ENCODE peak calls at places on chromosomes 4 and X, in six cellular contexts. K is HEK293T, O is IMR-90, L is GM12878, G is K562, X is HepG2. C is an unnamed sample.
A peak's percentile ranks its signal among the peaks of the same experiment; 100 is the strongest.

GRCh38 chr4:125728568-125728967 is 413.8 kb downstream of the FAT4 start:
- DNase-seq in K (no peak), O (peak; percentile 98), L (no peak), G (no peak), X (no peak), C (peak; percentile 88)

GRCh38 chr4:153028535-153028934 is 92.4 kb downstream of the FHDC1 start:
- DNase-seq in K (no peak), O (no peak), L (no peak), G (no peak), X (no peak), C (no peak)

GRCh38 chrX:10512258-10512657 is 108.1 kb downstream of the MID1 start:
- DNase-seq in K (no peak), O (peak; percentile 58), L (no peak), G (no peak), X (no peak), C (no peak)

GRCh38 chr4:125091031-125091540 is 223.7 kb upstream of the FAT4 start:
- DNase-seq in K (no peak), O (no peak), L (no peak), G (no peak), X (no peak), C (no peak)

GRCh38 chr4:139655116-139655515 is 10.5 kb upstream of the MGST2 start:
- DNase-seq in K (no peak), O (peak; percentile 48), L (no peak), G (no peak), X (peak; percentile 65), C (peak; percentile 67)

GRCh38 chr4:5399790-5400421 is 308.5 kb downstream of the EVC2 start:
- DNase-seq in K (peak; percentile 64), O (peak; percentile 38), L (no peak), G (peak; percentile 39), X (peak; percentile 23), C (peak; percentile 24)

GRCh38 chr4:73608677-73609594 is 11.3 kb downstream of the RASSF6 start:
- DNase-seq in K (no peak), O (peak; percentile 49), L (no peak), G (no peak), X (peak; percentile 81), C (no peak)

GRCh38 chr4:38141808-38142500 is 181.8 kb downstream of the PTTG2 start:
- DNase-seq in K (no peak), O (peak; percentile 86), L (no peak), G (no peak), X (no peak), C (no peak)

GRCh38 chrX:125651426-125651825 is 331.8 kb downstream of the TEX13C start:
- DNase-seq in K (no peak), O (no peak), L (no peak), G (no peak), X (no peak), C (no peak)

GRCh38 chr4:138512766-138513165 is 270.6 kb upstream of the SLC7A11 start:
- DNase-seq in K (no peak), O (no peak), L (no peak), G (no peak), X (no peak), C (no peak)

GRCh38 chr4:32106767-32107166 is 1386.6 kb downstream of the PCDH7 start:
- DNase-seq in K (no peak), O (no peak), L (no peak), G (no peak), X (no peak), C (peak; percentile 0)

GRCh38 chrX:132745593-132745992 is 212.8 kb downstream of the HS6ST2 start:
- DNase-seq in K (no peak), O (no peak), L (no peak), G (no peak), X (no peak), C (no peak)

GRCh38 chr4:168605411-168605810 is 108.6 kb downstream of the PALLD start:
- DNase-seq in K (no peak), O (peak; percentile 83), L (no peak), G (no peak), X (no peak), C (peak; percentile 36)

GRCh38 chrX:68658530-68658929 is 11.1 kb downstream of the STARD8 start:
- DNase-seq in K (no peak), O (peak; percentile 43), L (no peak), G (no peak), X (no peak), C (no peak)

GRCh38 chrX:136546369-136546768 is 14.4 kb downstream of the VGLL1 start:
- DNase-seq in K (no peak), O (no peak), L (no peak), G (no peak), X (no peak), C (no peak)

GRCh38 chr4:110108960-110109359 is 89.5 kb downstream of the ELOVL6 start:
- DNase-seq in K (no peak), O (no peak), L (no peak), G (no peak), X (no peak), C (no peak)

GRCh38 chr4:44722001-44722400 is 4.4 kb downstream of the GNPDA2 start:
- DNase-seq in K (no peak), O (no peak), L (no peak), G (no peak), X (no peak), C (no peak)

GRCh38 chr4:148072789-148073188 is 340.9 kb downstream of the ARHGAP10 start:
- DNase-seq in K (no peak), O (no peak), L (no peak), G (no peak), X (no peak), C (no peak)

GRCh38 chr4:53476232-53477037 is 99.0 kb downstream of the FIP1L1 start:
- DNase-seq in K (no peak), O (peak; percentile 98), L (no peak), G (no peak), X (no peak), C (no peak)

GRCh38 chr4:56637791-56638190 is 43.3 kb downstream of the HOPX start:
- DNase-seq in K (no peak), O (no peak), L (no peak), G (no peak), X (no peak), C (no peak)

GRCh38 chr4:140037353-140038030 is 116.5 kb downstream of the MAML3 start:
- DNase-seq in K (no peak), O (peak; percentile 97), L (no peak), G (no peak), X (peak; percentile 77), C (peak; percentile 93)

GRCh38 chr4:3514806-3515421 is 17.3 kb downstream of the LRPAP1 start:
- DNase-seq in K (no peak), O (no peak), L (no peak), G (no peak), X (no peak), C (peak; percentile 20)

GRCh38 chr4:26879805-26880204 is 19.2 kb downstream of the STIM2 start:
- DNase-seq in K (no peak), O (no peak), L (no peak), G (peak; percentile 47), X (no peak), C (no peak)

GRCh38 chr4:31375936-31376335 is 655.8 kb downstream of the PCDH7 start:
- DNase-seq in K (no peak), O (no peak), L (no peak), G (no peak), X (no peak), C (no peak)

GRCh38 chrX:154505726-154506125 is 10.3 kb downstream of the FAM3A start:
- DNase-seq in K (no peak), O (peak; percentile 62), L (no peak), G (no peak), X (no peak), C (no peak)

GRCh38 chr4:61572160-61572559 is 372.0 kb downstream of the ADGRL3 start:
- DNase-seq in K (no peak), O (peak; percentile 19), L (no peak), G (no peak), X (no peak), C (no peak)
- TF ChIP-seq BHLHE40 in K (no peak), O (no peak), L (no peak), G (no peak), X (no peak), C (no peak)

DNA sequence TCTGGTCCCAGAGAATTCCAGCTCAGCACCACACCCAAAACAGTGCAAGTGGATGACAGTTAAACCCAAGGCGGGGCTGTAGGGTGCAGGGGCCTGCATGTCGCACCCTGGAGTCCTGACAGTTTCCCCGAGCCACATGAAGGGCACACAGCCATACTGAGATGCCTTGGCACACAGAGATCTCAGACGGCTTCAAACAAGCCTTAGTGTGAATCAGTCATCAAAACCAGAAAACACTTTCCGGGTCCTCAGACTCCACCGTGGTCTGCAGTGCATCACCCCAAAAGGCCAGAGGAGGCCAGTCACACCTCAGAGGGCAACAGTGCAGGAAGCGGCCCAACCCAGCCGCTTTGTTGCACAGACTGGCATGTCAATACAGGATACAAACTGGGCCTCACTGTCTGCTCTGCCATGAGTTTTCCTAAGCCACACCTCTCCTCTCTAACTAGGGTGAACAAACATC is 64.6 kb upstream of the ENPP6 start:
- DNase-seq in K (no peak), O (no peak), L (peak; percentile 80), G (no peak), X (peak; percentile 61), C (no peak)
- TF ChIP-seq BHLHE40 in K (no peak), O (no peak), L (peak; percentile 32), G (no peak), X (no peak), C (no peak)

GRCh38 chr4:75916091-75916661 is 13.9 kb upstream of the PPEF2 start:
- DNase-seq in K (peak; percentile 62), O (peak; percentile 89), L (no peak), G (peak; percentile 55), X (peak; percentile 25), C (peak; percentile 44)

GRCh38 chr4:75922588-75922987 is 18.2 kb downstream of the NAAA start:
- DNase-seq in K (no peak), O (no peak), L (no peak), G (no peak), X (no peak), C (no peak)

GRCh38 chr4:75921910-75922309 is 18.9 kb downstream of the NAAA start:
- DNase-seq in K (no peak), O (no peak), L (no peak), G (no peak), X (no peak), C (no peak)

GRCh38 chr4:75920327-75920726 is 18.1 kb upstream of the PPEF2 start:
- DNase-seq in K (no peak), O (no peak), L (no peak), G (no peak), X (no peak), C (no peak)

DNA sequence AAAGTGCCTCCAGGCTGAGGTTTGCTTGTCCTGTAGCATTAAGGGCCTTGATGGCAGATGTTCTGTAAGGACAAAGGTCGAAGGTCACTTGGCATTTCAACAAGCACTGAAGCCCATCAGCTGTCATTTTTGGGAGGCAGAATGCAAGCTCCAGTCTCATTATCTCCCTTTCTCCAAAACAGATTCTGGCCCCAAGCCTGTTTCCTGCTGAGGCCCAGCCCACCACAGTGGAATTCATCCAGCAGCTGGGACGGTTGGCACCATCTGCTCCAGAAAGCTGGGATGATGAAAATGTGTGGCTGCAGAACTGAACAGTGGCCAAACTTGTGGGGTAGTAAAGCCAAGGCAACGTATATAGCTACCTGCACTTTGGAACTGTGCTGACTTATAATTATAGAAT is 17.7 kb upstream of the PPEF2 start:
- DNase-seq in K (no peak), O (peak; percentile 20), L (no peak), G (no peak), X (no peak), C (no peak)
- TF ChIP-seq BHLHE40 in K (no peak), O (no peak), L (no peak), G (no peak), X (no peak), C (no peak)

DNA sequence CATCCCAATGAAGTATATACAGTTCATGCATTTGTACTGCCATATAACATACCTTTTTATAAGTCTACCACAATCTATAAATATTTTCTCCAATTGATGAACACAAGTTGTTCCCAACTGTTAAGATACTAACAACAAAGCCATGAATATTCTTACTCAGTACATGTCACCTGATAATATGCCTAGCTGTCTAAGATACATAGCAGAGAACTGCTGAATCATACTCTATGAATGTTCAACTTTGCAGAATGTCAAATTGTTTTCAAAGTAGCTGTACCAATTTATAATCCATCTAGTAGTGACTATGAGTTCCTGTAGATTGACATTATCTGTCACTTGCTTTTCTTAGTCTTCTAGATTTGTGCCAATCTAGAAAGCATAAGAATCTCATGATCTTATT is 84.9 kb downstream of the RAB28 start:
- DNase-seq in K (no peak), O (peak; percentile 31), L (no peak), G (peak; percentile 31), X (no peak), C (no peak)
- TF ChIP-seq BHLHE40 in K (no peak), O (no peak), L (no peak), G (no peak), X (no peak), C (no peak)

C was measured in A549.